ENCODE peak calls at places on chromosomes 11 and 22, in five cellular contexts. R is AG04450, T is mucosa of descending colon, G is fibroblast of pulmonary artery, E is fibroblast of villous mesenchyme. Y is an unnamed sample.

GRCh38 chr11:82195251-82195650 is 538.4 kb downstream of the FAM181B start:
- DNase-seq in T (no peak), R (no peak), G (no peak), E (no peak), Y (no peak)

GRCh38 chr11:62832346-62833234 is at the start of gene TEX54:
- DNase-seq in G (no peak), T (peak), E (no peak), R (no peak), Y (no peak)

GRCh38 chr22:41286639-41287091 is 678 bp upstream of the RANGAP1 start:
- DNase-seq in E (no peak), R (no peak), T (peak), G (peak), Y (peak)

GRCh38 chr22:36373258-36373579 is 14.5 kb downstream of the MYH9 start:
- DNase-seq in E (no peak), R (no peak), T (no peak), G (no peak), Y (no peak)

GRCh38 chr22:27726726-27727449 is 74.7 kb downstream of the MN1 start:
- DNase-seq in T (peak), R (no peak), E (peak), G (peak), Y (no peak)

GRCh38 chr11:8531312-8531711 is 62.7 kb downstream of the STK33 start:
- DNase-seq in T (no peak), E (peak), R (no peak), G (no peak), Y (no peak)

GRCh38 chr22:31846161-31847115 is 92.6 kb downstream of the DEPDC5 start:
- DNase-seq in E (peak), G (peak), R (peak), T (no peak), Y (peak)

GRCh38 chr11:67055812-67056211 is 835 bp upstream of the RHOD start:
- DNase-seq in G (no peak), E (no peak), T (peak), R (no peak), Y (no peak)

GRCh38 chr11:34501500-34501899 is 12.1 kb downstream of the ELF5 start:
- DNase-seq in R (peak), E (peak), T (no peak), G (peak), Y (peak)

GRCh38 chr22:21693999-21694341 is 28.2 kb downstream of the PPIL2 start:
- DNase-seq in R (no peak), G (no peak), E (no peak), T (no peak), Y (no peak)

GRCh38 chr11:31841435-31841834 is 30.3 kb upstream of the PAX6 start:
- DNase-seq in G (no peak), E (no peak), T (no peak), R (no peak), Y (no peak)

GRCh38 chr11:130413383-130414106 is 14.9 kb downstream of the ADAMTS8 start:
- DNase-seq in E (no peak), G (peak), T (no peak), R (peak), Y (no peak)

GRCh38 chr11:129573161-129573560 is 197.5 kb downstream of the BARX2 start:
- DNase-seq in E (no peak), G (no peak), T (no peak), R (no peak), Y (no peak)

GRCh38 chr11:88352139-88352538 is 14.6 kb upstream of the CTSC start:
- DNase-seq in R (no peak), E (peak), G (peak), T (no peak), Y (no peak)

GRCh38 chr11:65301491-65302329 is 13.0 kb upstream of the CDC42EP2 start:
- DNase-seq in G (peak), E (peak), R (no peak), T (peak), Y (no peak)

GRCh38 chr11:2691355-2691761 is 8.4 kb downstream of the KCNQ1OT1 start:
- DNase-seq in T (no peak), R (no peak), E (no peak), G (no peak), Y (no peak)

GRCh38 chr22:39253427-39254070 is 8.8 kb upstream of the PDGFB start:
- DNase-seq in G (peak), E (peak), T (no peak), R (peak), Y (peak)

GRCh38 chr22:48264586-48264985 is 1502.1 kb downstream of the TBC1D22A start:
- DNase-seq in T (no peak), R (no peak), G (no peak), E (no peak), Y (no peak)

GRCh38 chr11:126990716-126991480 is 9.7 kb downstream of the KIRREL3 start:
- DNase-seq in E (no peak), R (no peak), G (peak), T (no peak), Y (no peak)

GRCh38 chr11:1468002-1468401 is 18.6 kb downstream of the MOB2 start:
- DNase-seq in G (no peak), T (no peak), R (no peak), E (no peak), Y (no peak)

GRCh38 chr11:88174627-88175003 is 628 bp downstream of the RAB38 start:
- DNase-seq in T (peak), G (peak), E (peak), R (peak), Y (peak)

GRCh38 chr11:76313913-76314740 is 66.8 kb downstream of the THAP12 start:
- DNase-seq in R (no peak), E (no peak), T (no peak), G (peak), Y (no peak)

GRCh38 chr11:131880279-131880678 is 509.9 kb downstream of the NTM start:
- DNase-seq in T (no peak), E (peak), R (no peak), G (no peak), Y (no peak)

GRCh38 chr11:10641314-10642206 is 52.0 kb downstream of the IRAG1 start:
- DNase-seq in G (no peak), T (no peak), R (no peak), E (no peak), Y (peak)

GRCh38 chr22:40597541-40598453 is 38.7 kb downstream of the MRTFA start:
- DNase-seq in E (no peak), G (peak), T (no peak), R (no peak), Y (no peak)

GRCh38 chr11:47179655-47179991 is 2.9 kb upstream of the ARFGAP2 start:
- DNase-seq in R (no peak), G (peak), E (peak), T (no peak), Y (peak)

GRCh38 chr11:106471273-106471672 is 393.8 kb downstream of the AASDHPPT start:
- DNase-seq in T (no peak), R (no peak), G (peak), E (peak), Y (no peak)

GRCh38 chr22:49216579-49216978 is 611.1 kb downstream of the BRD1 start:
- DNase-seq in T (no peak), E (no peak), G (no peak), R (no peak), Y (no peak)

GRCh38 chr11:91773090-91773489 is 451.5 kb upstream of the FAT3 start:
- DNase-seq in R (no peak), G (peak), T (no peak), E (no peak), Y (no peak)

GRCh38 chr22:20249797-20250354 is 18.2 kb downstream of the RTN4R start:
- DNase-seq in E (peak), G (peak), R (no peak), T (no peak), Y (no peak)

GRCh38 chr11:14223636-14224035 is 135.3 kb downstream of the RRAS2 start:
- DNase-seq in T (no peak), R (no peak), G (no peak), E (no peak), Y (no peak)

GRCh38 chr11:13149991-13150390 is 127.6 kb upstream of the BMAL1 start:
- DNase-seq in R (no peak), E (no peak), G (no peak), T (no peak), Y (no peak)

GRCh38 chr11:57476223-57476882 is 16.0 kb downstream of the RTN4RL2 start:
- DNase-seq in T (peak), G (no peak), R (no peak), E (no peak), Y (peak)

GRCh38 chr11:129911298-129911697 is 15.9 kb upstream of the NFRKB start:
- DNase-seq in R (no peak), G (peak), E (peak), T (no peak), Y (no peak)

GRCh38 chr11:1922411-1923113 is 3.1 kb downstream of the TNNT3 start:
- DNase-seq in T (no peak), E (no peak), G (no peak), R (no peak), Y (no peak)

GRCh38 chr11:106398396-106399074 is 321.1 kb downstream of the AASDHPPT start:
- DNase-seq in E (no peak), T (no peak), G (no peak), R (no peak), Y (no peak)

DNA sequence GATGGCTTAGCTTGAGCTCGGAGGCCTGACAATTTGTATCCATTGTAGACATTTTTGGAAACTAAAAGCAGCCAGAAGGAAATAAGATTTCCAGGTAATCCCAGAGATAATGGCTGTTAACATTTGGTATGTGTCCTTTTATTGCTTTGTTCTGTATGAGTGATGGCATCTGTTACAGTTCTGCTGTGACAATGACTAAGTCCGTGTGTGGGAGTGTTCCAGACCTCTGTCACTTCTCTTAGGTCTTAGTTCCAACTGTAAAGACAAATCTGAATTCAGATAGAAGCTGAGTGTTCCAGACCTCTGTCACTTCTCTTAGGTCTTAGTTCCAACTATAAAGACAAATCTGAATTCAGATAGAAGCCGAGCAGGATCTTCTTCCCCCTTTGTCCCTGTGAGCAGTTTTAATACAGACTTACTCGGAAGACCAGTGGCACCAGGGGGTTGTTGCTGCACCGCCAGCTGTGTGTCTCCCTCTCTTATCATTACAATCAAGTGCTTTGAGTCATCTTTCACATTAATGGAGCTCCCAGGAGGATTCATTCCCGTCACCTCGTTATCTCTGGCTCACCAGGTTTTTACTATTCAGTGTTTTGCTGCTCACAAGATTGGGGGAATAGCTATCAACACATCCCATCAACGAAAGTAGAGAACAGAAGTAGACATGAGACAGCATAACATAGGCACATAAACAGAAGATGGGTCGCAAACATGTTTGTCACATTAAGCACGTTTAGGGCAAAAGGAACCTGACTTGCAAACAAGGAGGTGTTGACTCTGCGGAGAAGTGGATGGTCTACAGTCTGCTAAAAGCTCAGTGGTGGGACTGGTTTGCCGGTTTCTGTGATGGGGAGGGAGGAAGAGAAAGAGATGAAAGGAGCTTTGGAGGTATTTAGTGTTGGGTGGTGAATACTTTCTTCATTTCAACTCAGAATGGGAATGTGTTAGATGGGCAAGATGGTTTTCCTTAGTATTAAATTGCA is 191.1 kb upstream of the SORL1-AS1 start:
- DNase-seq in T (no peak), G (no peak), R (no peak), E (no peak), Y (no peak)
- H3K4me3 ChIP-seq in T (no peak), G (no peak), R (no peak), E (no peak), Y (no peak)

GRCh38 chr22:30324008-30324730 is 2.6 kb downstream of the TBC1D10A start:
- DNase-seq in R (no peak), T (no peak), E (peak), G (no peak), Y (peak)
- H3K4me3 ChIP-seq in R (peak), T (no peak), E (peak), G (peak), Y (peak)

DNA sequence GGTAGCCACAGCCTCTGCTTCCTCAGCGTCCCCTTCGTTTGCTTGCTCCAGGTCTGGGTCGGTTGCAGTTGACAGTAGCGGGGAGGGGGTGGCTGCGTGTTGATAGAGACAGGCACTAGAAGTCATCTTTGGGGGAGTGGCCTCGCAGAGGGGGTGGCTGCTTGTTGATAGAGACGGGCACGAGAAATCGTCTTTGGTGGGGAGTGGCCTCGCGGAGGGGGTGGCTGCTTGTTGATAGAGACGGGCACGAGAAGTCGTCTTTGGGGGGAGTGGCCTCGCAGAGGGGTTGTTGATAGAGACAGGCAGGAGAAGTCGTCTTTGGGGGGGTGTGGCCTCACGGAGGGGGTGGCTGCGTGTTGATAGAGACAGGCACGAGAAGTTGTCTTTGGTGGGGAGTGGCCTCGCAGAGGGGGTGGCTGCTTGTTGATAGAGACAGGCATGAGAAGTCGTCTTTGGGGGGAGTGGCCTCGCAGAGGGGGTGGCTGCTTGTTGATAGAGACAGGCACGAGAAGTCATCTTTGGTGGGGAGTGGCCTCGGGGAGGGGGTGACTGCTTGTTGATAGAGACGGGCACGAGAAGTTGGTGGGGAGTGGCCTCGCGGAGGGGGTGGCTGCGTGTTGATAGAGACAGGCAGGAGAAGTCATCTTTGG is 328.3 kb downstream of the TBC1D22A start:
- DNase-seq in G (peak), E (peak), R (peak), T (no peak), Y (no peak)
- H3K4me3 ChIP-seq in G (peak), E (peak), R (peak), T (no peak), Y (no peak)

DNA sequence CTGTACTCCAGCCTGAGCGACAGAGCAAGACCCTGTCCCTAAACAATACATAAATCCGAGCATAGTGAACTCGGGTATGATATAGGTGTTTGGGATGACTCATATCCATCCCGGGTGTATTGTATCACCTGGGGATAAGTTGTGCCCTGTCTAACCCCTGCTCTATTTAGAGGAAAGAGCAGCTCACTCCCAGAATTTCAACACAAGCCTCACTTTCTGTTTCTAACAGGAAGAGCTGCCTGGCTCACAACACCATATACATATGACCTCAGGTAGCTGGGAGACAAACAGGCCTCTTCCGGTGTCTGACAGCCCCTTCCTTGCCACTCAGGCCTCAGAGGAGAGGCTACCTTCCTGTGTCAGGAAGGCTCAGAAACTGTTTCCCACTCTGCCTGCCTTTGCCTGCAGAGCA is 9.9 kb upstream of the MICALL1 start:
- DNase-seq in T (no peak), R (no peak), E (peak), G (peak), Y (peak)
- H3K4me3 ChIP-seq in T (no peak), R (no peak), E (no peak), G (no peak), Y (peak)

GRCh38 chr11:119363081-119363861 is 16.8 kb upstream of the MFRP start:
- DNase-seq in G (no peak), E (no peak), T (peak), R (no peak), Y (no peak)

GRCh38 chr11:119362741-119363080 is 16.2 kb upstream of the MFRP start:
- DNase-seq in E (no peak), R (no peak), G (no peak), T (no peak), Y (no peak)

GRCh38 chr11:119361961-119362725 is 15.6 kb upstream of the MFRP start:
- DNase-seq in G (no peak), E (no peak), T (no peak), R (no peak), Y (no peak)

GRCh38 chr11:119359365-119360229 is 13.1 kb upstream of the MFRP start:
- DNase-seq in R (no peak), T (peak), E (no peak), G (no peak), Y (no peak)

DNA sequence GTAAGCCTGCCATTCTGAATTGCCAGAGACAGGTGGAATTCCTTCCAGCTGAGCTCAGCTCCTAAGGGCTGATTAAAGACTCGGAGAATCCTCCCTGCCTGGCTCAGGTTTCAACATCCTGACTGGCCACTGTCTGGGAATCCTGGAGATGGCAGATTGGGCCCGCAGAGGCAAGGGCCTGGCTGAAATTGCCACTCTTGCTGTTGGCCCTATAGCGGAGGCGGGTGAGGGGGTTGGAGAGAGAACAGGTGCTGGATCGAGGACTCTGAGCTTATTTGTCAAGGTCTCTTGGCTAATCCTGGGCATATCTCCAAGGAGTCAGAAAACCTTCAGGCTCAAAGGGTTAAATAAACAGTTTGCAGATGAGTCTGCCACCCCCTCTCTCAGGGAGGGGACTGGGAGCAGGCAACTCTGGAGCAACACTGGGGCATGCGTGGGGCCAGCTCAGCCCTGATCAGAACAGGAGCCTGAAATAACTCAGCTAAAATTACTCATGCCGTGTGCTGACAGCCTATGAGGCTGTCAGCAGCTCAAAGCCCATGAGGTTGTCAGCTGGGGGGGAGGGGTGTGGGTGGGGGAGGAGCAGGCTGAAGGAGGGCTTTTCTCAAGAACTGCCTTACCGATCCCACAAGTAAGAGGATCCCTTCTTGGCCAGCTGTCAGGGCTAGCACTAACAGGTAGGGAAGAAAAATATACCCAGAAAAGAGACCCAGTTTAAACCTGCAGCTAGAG is 14.7 kb upstream of the MFRP start:
- DNase-seq in T (peak), G (peak), R (peak), E (peak), Y (peak)
- H3K4me3 ChIP-seq in T (no peak), G (no peak), R (no peak), E (no peak), Y (no peak)

GRCh38 chr11:61045271-61045670 is 57.0 kb upstream of the CD5 start:
- DNase-seq in E (no peak), T (no peak), R (no peak), G (no peak), Y (no peak)

GRCh38 chr11:61037694-61038093 is 64.6 kb upstream of the CD5 start:
- DNase-seq in G (peak), R (no peak), E (no peak), T (no peak), Y (no peak)

GRCh38 chr11:61042537-61042936 is 59.8 kb upstream of the CD5 start:
- DNase-seq in E (no peak), G (no peak), T (no peak), R (no peak), Y (peak)

GRCh38 chr11:61041755-61042518 is 60.4 kb upstream of the CD5 start:
- DNase-seq in T (peak), R (no peak), E (no peak), G (peak), Y (peak)

GRCh38 chr11:61042961-61043540 is 59.2 kb upstream of the CD5 start:
- DNase-seq in E (no peak), G (no peak), T (no peak), R (no peak), Y (peak)
- H3K4me3 ChIP-seq in E (no peak), G (no peak), T (no peak), R (no peak), Y (peak)